ENCODE peak calls at places on chromosomes 6 and 20, in nine cellular contexts. One of them, this sample, is unnamed.

GRCh38 chr6:25423358-25423757 is 144.2 kb downstream of the CARMIL1 start:
- DNase-seq in right cardiac atrium: no peak
- DNase-seq in SJSA1: no peak
- DNase-seq in mammary epithelial cell: no peak
- DNase-seq in lower lobe of right lung: no peak
- DNase-seq in left lung: no peak
- DNase-seq in transverse colon: no peak
- DNase-seq in tibial nerve: no peak
- DNase-seq in stomach: no peak
- DNase-seq in this sample: no peak

GRCh38 chr6:129672883-129673631 is 36.9 kb downstream of the ARHGAP18 start:
- DNase-seq in right cardiac atrium: no peak
- DNase-seq in SJSA1: peak; percentile 58
- DNase-seq in mammary epithelial cell: peak; percentile 65
- DNase-seq in lower lobe of right lung: no peak
- DNase-seq in left lung: no peak
- DNase-seq in transverse colon: no peak
- DNase-seq in tibial nerve: no peak
- DNase-seq in stomach: no peak
- DNase-seq in this sample: no peak

GRCh38 chr6:105014448-105014847 is 57.5 kb downstream of the LIN28B start:
- DNase-seq in right cardiac atrium: no peak
- DNase-seq in SJSA1: no peak
- DNase-seq in mammary epithelial cell: no peak
- DNase-seq in lower lobe of right lung: no peak
- DNase-seq in left lung: no peak
- DNase-seq in transverse colon: no peak
- DNase-seq in tibial nerve: no peak
- DNase-seq in stomach: no peak
- DNase-seq in this sample: no peak

GRCh38 chr6:115071962-115072361 is 729.1 kb upstream of the HS3ST5 start:
- DNase-seq in right cardiac atrium: no peak
- DNase-seq in SJSA1: no peak
- DNase-seq in mammary epithelial cell: peak; percentile 2
- DNase-seq in lower lobe of right lung: no peak
- DNase-seq in left lung: no peak
- DNase-seq in transverse colon: no peak
- DNase-seq in tibial nerve: no peak
- DNase-seq in stomach: no peak
- DNase-seq in this sample: no peak

GRCh38 chr6:87848616-87849015 is 146.6 kb upstream of the AKIRIN2 start:
- DNase-seq in right cardiac atrium: no peak
- DNase-seq in SJSA1: no peak
- DNase-seq in mammary epithelial cell: peak; percentile 3
- DNase-seq in lower lobe of right lung: no peak
- DNase-seq in left lung: no peak
- DNase-seq in transverse colon: peak; percentile 31
- DNase-seq in tibial nerve: no peak
- DNase-seq in stomach: peak; percentile 36
- DNase-seq in this sample: no peak

GRCh38 chr20:51470521-51470875 is 72.0 kb downstream of the NFATC2 start:
- DNase-seq in right cardiac atrium: no peak
- DNase-seq in SJSA1: no peak
- DNase-seq in mammary epithelial cell: no peak
- DNase-seq in lower lobe of right lung: no peak
- DNase-seq in left lung: no peak
- DNase-seq in transverse colon: no peak
- DNase-seq in tibial nerve: no peak
- DNase-seq in stomach: no peak
- DNase-seq in this sample: no peak

GRCh38 chr6:56540950-56541600 is 101.6 kb downstream of the DST start:
- DNase-seq in right cardiac atrium: no peak
- DNase-seq in SJSA1: no peak
- DNase-seq in mammary epithelial cell: no peak
- DNase-seq in lower lobe of right lung: no peak
- DNase-seq in left lung: no peak
- DNase-seq in transverse colon: no peak
- DNase-seq in tibial nerve: no peak
- DNase-seq in stomach: no peak
- DNase-seq in this sample: no peak

GRCh38 chr6:45710304-45710821 is 305.3 kb downstream of the CLIC5 start:
- DNase-seq in right cardiac atrium: no peak
- DNase-seq in SJSA1: peak; percentile 77
- DNase-seq in mammary epithelial cell: no peak
- DNase-seq in lower lobe of right lung: peak; percentile 58
- DNase-seq in left lung: peak; percentile 44
- DNase-seq in transverse colon: peak; percentile 74
- DNase-seq in tibial nerve: no peak
- DNase-seq in stomach: peak; percentile 43
- DNase-seq in this sample: no peak

GRCh38 chr6:41583576-41583975 is 37.4 kb downstream of the FOXP4 start:
- DNase-seq in right cardiac atrium: no peak
- DNase-seq in SJSA1: no peak
- DNase-seq in mammary epithelial cell: no peak
- DNase-seq in lower lobe of right lung: no peak
- DNase-seq in left lung: no peak
- DNase-seq in transverse colon: no peak
- DNase-seq in tibial nerve: no peak
- DNase-seq in stomach: no peak
- DNase-seq in this sample: no peak

GRCh38 chr20:48404598-48404997 is 423.2 kb downstream of the PREX1 start:
- DNase-seq in right cardiac atrium: no peak
- DNase-seq in SJSA1: no peak
- DNase-seq in mammary epithelial cell: no peak
- DNase-seq in lower lobe of right lung: no peak
- DNase-seq in left lung: no peak
- DNase-seq in transverse colon: no peak
- DNase-seq in tibial nerve: no peak
- DNase-seq in stomach: no peak
- DNase-seq in this sample: no peak

GRCh38 chr6:28747083-28747630 is 176.6 kb downstream of the TRIM27 start:
- DNase-seq in right cardiac atrium: no peak
- DNase-seq in SJSA1: no peak
- DNase-seq in mammary epithelial cell: no peak
- DNase-seq in lower lobe of right lung: no peak
- DNase-seq in left lung: no peak
- DNase-seq in transverse colon: no peak
- DNase-seq in tibial nerve: no peak
- DNase-seq in stomach: no peak
- DNase-seq in this sample: no peak

GRCh38 chr6:33962673-33963072 is 158.9 kb upstream of the MLN start:
- DNase-seq in right cardiac atrium: no peak
- DNase-seq in SJSA1: no peak
- DNase-seq in mammary epithelial cell: no peak
- DNase-seq in lower lobe of right lung: no peak
- DNase-seq in left lung: peak; percentile 20
- DNase-seq in transverse colon: no peak
- DNase-seq in tibial nerve: no peak
- DNase-seq in stomach: no peak
- DNase-seq in this sample: no peak

GRCh38 chr6:157558049-157558448 is 177.1 kb downstream of the ZDHHC14 start:
- DNase-seq in right cardiac atrium: no peak
- DNase-seq in SJSA1: no peak
- DNase-seq in mammary epithelial cell: no peak
- DNase-seq in lower lobe of right lung: no peak
- DNase-seq in left lung: no peak
- DNase-seq in transverse colon: no peak
- DNase-seq in tibial nerve: no peak
- DNase-seq in stomach: no peak
- DNase-seq in this sample: no peak

GRCh38 chr6:149446791-149447376 is 37.9 kb downstream of the ZC3H12D start:
- DNase-seq in right cardiac atrium: no peak
- DNase-seq in SJSA1: no peak
- DNase-seq in mammary epithelial cell: no peak
- DNase-seq in lower lobe of right lung: no peak
- DNase-seq in left lung: peak; percentile 8
- DNase-seq in transverse colon: no peak
- DNase-seq in tibial nerve: no peak
- DNase-seq in stomach: no peak
- DNase-seq in this sample: no peak

GRCh38 chr6:154606457-154606856 is 96.0 kb upstream of the CNKSR3 start:
- DNase-seq in right cardiac atrium: no peak
- DNase-seq in SJSA1: no peak
- DNase-seq in mammary epithelial cell: peak; percentile 96
- DNase-seq in lower lobe of right lung: no peak
- DNase-seq in left lung: no peak
- DNase-seq in transverse colon: no peak
- DNase-seq in tibial nerve: no peak
- DNase-seq in stomach: no peak
- DNase-seq in this sample: peak; percentile 25

GRCh38 chr6:167398214-167399050 is 73.5 kb downstream of the TTLL2 start:
- DNase-seq in right cardiac atrium: no peak
- DNase-seq in SJSA1: no peak
- DNase-seq in mammary epithelial cell: no peak
- DNase-seq in lower lobe of right lung: no peak
- DNase-seq in left lung: no peak
- DNase-seq in transverse colon: no peak
- DNase-seq in tibial nerve: no peak
- DNase-seq in stomach: no peak
- DNase-seq in this sample: no peak
- H3K9me3 ChIP-seq in right cardiac atrium: no peaks in the 10 kb centered on the region
- H3K9me3 ChIP-seq in SJSA1: no peaks in the 10 kb centered on the region
- H3K9me3 ChIP-seq in mammary epithelial cell: peaks cover 24% of the 10 kb centered on the region
- H3K9me3 ChIP-seq in lower lobe of right lung: no peaks in the 10 kb centered on the region
- H3K9me3 ChIP-seq in left lung: no peaks in the 10 kb centered on the region
- H3K9me3 ChIP-seq in transverse colon: no peaks in the 10 kb centered on the region
- H3K9me3 ChIP-seq in tibial nerve: no peaks in the 10 kb centered on the region
- H3K9me3 ChIP-seq in stomach: no peaks in the 10 kb centered on the region
- H3K9me3 ChIP-seq in this sample: no peaks in the 10 kb centered on the region

GRCh38 chr20:60928341-60928740 is 323.7 kb upstream of the CDH4 start:
- DNase-seq in right cardiac atrium: no peak
- DNase-seq in SJSA1: no peak
- DNase-seq in mammary epithelial cell: no peak
- DNase-seq in lower lobe of right lung: no peak
- DNase-seq in left lung: no peak
- DNase-seq in transverse colon: no peak
- DNase-seq in tibial nerve: no peak
- DNase-seq in stomach: no peak
- DNase-seq in this sample: no peak
- H3K9me3 ChIP-seq in right cardiac atrium: no peaks in the 10 kb centered on the region
- H3K9me3 ChIP-seq in SJSA1: no peaks in the 10 kb centered on the region
- H3K9me3 ChIP-seq in mammary epithelial cell: no peaks in the 10 kb centered on the region
- H3K9me3 ChIP-seq in lower lobe of right lung: no peaks in the 10 kb centered on the region
- H3K9me3 ChIP-seq in left lung: no peaks in the 10 kb centered on the region
- H3K9me3 ChIP-seq in transverse colon: no peaks in the 10 kb centered on the region
- H3K9me3 ChIP-seq in tibial nerve: no peaks in the 10 kb centered on the region
- H3K9me3 ChIP-seq in stomach: no peaks in the 10 kb centered on the region
- H3K9me3 ChIP-seq in this sample: no peaks in the 10 kb centered on the region

DNA sequence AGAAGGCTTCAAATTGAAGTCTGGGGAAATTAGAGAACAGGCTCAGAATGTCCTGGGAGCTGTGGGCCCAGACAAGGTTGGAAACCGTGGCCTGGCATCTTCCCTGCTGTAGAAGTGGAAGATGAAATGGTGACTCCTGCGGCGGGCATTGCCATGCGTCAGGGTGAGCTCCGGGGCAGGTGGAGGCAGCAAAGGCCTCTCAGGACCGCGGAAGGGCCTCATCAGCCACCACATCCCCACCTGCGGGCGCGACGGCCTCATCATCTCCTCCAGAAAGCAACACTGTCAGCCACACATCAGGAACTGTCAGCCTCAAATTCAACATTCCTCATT is 161.7 kb downstream of the SYNDIG1 start:
- DNase-seq in right cardiac atrium: no peak
- DNase-seq in SJSA1: peak; percentile 34
- DNase-seq in mammary epithelial cell: no peak
- DNase-seq in lower lobe of right lung: no peak
- DNase-seq in left lung: no peak
- DNase-seq in transverse colon: no peak
- DNase-seq in tibial nerve: no peak
- DNase-seq in stomach: no peak
- DNase-seq in this sample: no peak
- H3K9me3 ChIP-seq in right cardiac atrium: no peaks in the 10 kb centered on the region
- H3K9me3 ChIP-seq in SJSA1: no peaks in the 10 kb centered on the region
- H3K9me3 ChIP-seq in mammary epithelial cell: no peaks in the 10 kb centered on the region
- H3K9me3 ChIP-seq in lower lobe of right lung: no peaks in the 10 kb centered on the region
- H3K9me3 ChIP-seq in left lung: no peaks in the 10 kb centered on the region
- H3K9me3 ChIP-seq in transverse colon: no peaks in the 10 kb centered on the region
- H3K9me3 ChIP-seq in tibial nerve: no peaks in the 10 kb centered on the region
- H3K9me3 ChIP-seq in stomach: no peaks in the 10 kb centered on the region
- H3K9me3 ChIP-seq in this sample: no peaks in the 10 kb centered on the region

GRCh38 chr6:101275251-101275650 is 118.3 kb upstream of the GRIK2 start:
- DNase-seq in right cardiac atrium: no peak
- DNase-seq in SJSA1: no peak
- DNase-seq in mammary epithelial cell: no peak
- DNase-seq in lower lobe of right lung: no peak
- DNase-seq in left lung: no peak
- DNase-seq in transverse colon: no peak
- DNase-seq in tibial nerve: no peak
- DNase-seq in stomach: no peak
- DNase-seq in this sample: no peak
- H3K9me3 ChIP-seq in right cardiac atrium: no peaks in the 10 kb centered on the region
- H3K9me3 ChIP-seq in SJSA1: no peaks in the 10 kb centered on the region
- H3K9me3 ChIP-seq in mammary epithelial cell: no peaks in the 10 kb centered on the region
- H3K9me3 ChIP-seq in lower lobe of right lung: no peaks in the 10 kb centered on the region
- H3K9me3 ChIP-seq in left lung: peaks cover 3% of the 10 kb centered on the region
- H3K9me3 ChIP-seq in transverse colon: no peaks in the 10 kb centered on the region
- H3K9me3 ChIP-seq in tibial nerve: peaks cover 7% of the 10 kb centered on the region
- H3K9me3 ChIP-seq in stomach: peaks cover 6% of the 10 kb centered on the region
- H3K9me3 ChIP-seq in this sample: no peaks in the 10 kb centered on the region

GRCh38 chr6:168196385-168196860 is 117.4 kb upstream of the FRMD1 start:
- DNase-seq in right cardiac atrium: no peak
- DNase-seq in SJSA1: peak; percentile 16
- DNase-seq in mammary epithelial cell: no peak
- DNase-seq in lower lobe of right lung: peak; percentile 67
- DNase-seq in left lung: peak; percentile 62
- DNase-seq in transverse colon: peak; percentile 72
- DNase-seq in tibial nerve: no peak
- DNase-seq in stomach: peak; percentile 77
- DNase-seq in this sample: no peak

GRCh38 chr6:168193816-168194701 is 115.0 kb upstream of the FRMD1 start:
- DNase-seq in right cardiac atrium: no peak
- DNase-seq in SJSA1: peak; percentile 41
- DNase-seq in mammary epithelial cell: no peak
- DNase-seq in lower lobe of right lung: no peak
- DNase-seq in left lung: no peak
- DNase-seq in transverse colon: no peak
- DNase-seq in tibial nerve: no peak
- DNase-seq in stomach: peak; percentile 24
- DNase-seq in this sample: no peak

GRCh38 chr6:168194732-168195565 is 115.9 kb upstream of the FRMD1 start:
- DNase-seq in right cardiac atrium: no peak
- DNase-seq in SJSA1: peak; percentile 38
- DNase-seq in mammary epithelial cell: no peak
- DNase-seq in lower lobe of right lung: no peak
- DNase-seq in left lung: no peak
- DNase-seq in transverse colon: no peak
- DNase-seq in tibial nerve: no peak
- DNase-seq in stomach: peak; percentile 22
- DNase-seq in this sample: no peak

GRCh38 chr6:168196881-168197635 is 118.0 kb upstream of the FRMD1 start:
- DNase-seq in right cardiac atrium: no peak
- DNase-seq in SJSA1: peak; percentile 27
- DNase-seq in mammary epithelial cell: no peak
- DNase-seq in lower lobe of right lung: no peak
- DNase-seq in left lung: no peak
- DNase-seq in transverse colon: no peak
- DNase-seq in tibial nerve: no peak
- DNase-seq in stomach: peak; percentile 24
- DNase-seq in this sample: no peak

DNA sequence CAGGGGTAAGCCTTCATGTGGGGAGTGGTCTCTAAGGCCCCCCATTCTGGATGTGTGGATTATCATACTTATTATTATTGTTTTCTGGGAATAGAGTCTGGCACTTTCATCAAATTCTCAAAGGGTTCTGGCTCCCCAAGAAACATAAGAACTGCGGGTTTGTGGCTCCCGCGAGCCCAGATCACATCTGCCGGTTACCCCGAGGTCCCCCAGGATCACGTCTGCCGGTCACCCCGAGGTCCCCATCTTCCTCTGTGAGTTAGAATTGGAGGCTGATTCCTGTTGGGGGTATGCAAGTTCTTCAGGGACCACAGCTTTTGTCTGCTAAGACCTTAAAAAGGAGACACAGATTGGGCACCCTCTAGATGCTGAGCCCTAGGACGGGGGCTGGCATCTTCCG is 116.7 kb upstream of the FRMD1 start:
- DNase-seq in right cardiac atrium: no peak
- DNase-seq in SJSA1: peak; percentile 23
- DNase-seq in mammary epithelial cell: no peak
- DNase-seq in lower lobe of right lung: no peak
- DNase-seq in left lung: no peak
- DNase-seq in transverse colon: no peak
- DNase-seq in tibial nerve: no peak
- DNase-seq in stomach: peak; percentile 5
- DNase-seq in this sample: no peak
- H3K9me3 ChIP-seq in right cardiac atrium: no peaks in the 10 kb centered on the region
- H3K9me3 ChIP-seq in SJSA1: no peaks in the 10 kb centered on the region
- H3K9me3 ChIP-seq in mammary epithelial cell: peaks cover 25% of the 10 kb centered on the region
- H3K9me3 ChIP-seq in lower lobe of right lung: no peaks in the 10 kb centered on the region
- H3K9me3 ChIP-seq in left lung: no peaks in the 10 kb centered on the region
- H3K9me3 ChIP-seq in transverse colon: no peaks in the 10 kb centered on the region
- H3K9me3 ChIP-seq in tibial nerve: no peaks in the 10 kb centered on the region
- H3K9me3 ChIP-seq in stomach: no peaks in the 10 kb centered on the region
- H3K9me3 ChIP-seq in this sample: no peaks in the 10 kb centered on the region